ENCODE peak calls at places on chromosomes 4 and X, in eight cellular contexts. M is T-cell, K is NCI-H1092 treated with DMSO at 0.1 percent for 48 hours, T is NB4, D is hypothalamus, E is IMR-90, I is GM20000, F is MCF 10A. S is an unnamed sample.
A peak's percentile ranks its signal among the peaks of the same experiment; 100 is the strongest.

GRCh38 chr4:30763337-30763736 is 43.2 kb downstream of the PCDH7 start:
- DNase-seq in F (peak; percentile 37), D (no peak), T (no peak), K (no peak), I (no peak), E (peak; percentile 80), M (no peak), S (peak; percentile 50)

GRCh38 chr4:89640620-89641366 is 196.2 kb downstream of the SNCA start:
- DNase-seq in M (no peak), F (peak; percentile 8), T (peak; percentile 19), D (peak; percentile 7), I (no peak), E (peak; percentile 49), K (no peak), S (peak; percentile 74)

GRCh38 chrX:147377728-147378127 is 534.0 kb upstream of the FMR1 start:
- DNase-seq in E (no peak), D (no peak), F (no peak), I (no peak), K (no peak), T (no peak), M (no peak), S (no peak)

GRCh38 chrX:74537011-74537390 is 77.4 kb downstream of the RLIM start:
- DNase-seq in T (peak; percentile 62), I (no peak), D (no peak), E (peak; percentile 33), M (no peak), K (no peak), F (no peak), S (no peak)

GRCh38 chrX:133171962-133172708 is 46.0 kb downstream of the TFDP3 start:
- DNase-seq in M (no peak), I (peak; percentile 5), T (peak; percentile 35), F (peak; percentile 56), E (no peak), D (no peak), K (peak; percentile 9), S (peak; percentile 24)

GRCh38 chr4:38762560-38762959 is 20.2 kb downstream of the TLR10 start:
- DNase-seq in I (peak; percentile 44), E (no peak), D (no peak), F (no peak), T (peak; percentile 20), M (no peak), K (no peak), S (no peak)

GRCh38 chr4:108051343-108051742 is 61.7 kb downstream of the HADH start:
- DNase-seq in I (no peak), M (no peak), D (no peak), F (no peak), K (no peak), E (no peak), T (no peak), S (peak; percentile 28)

GRCh38 chrX:34915463-34916225 is 27.0 kb upstream of the FAM47B start:
- DNase-seq in T (no peak), E (no peak), M (no peak), D (no peak), K (no peak), F (no peak), I (no peak), S (no peak)

GRCh38 chr4:47510506-47511143 is 25.6 kb downstream of the ATP10D start:
- DNase-seq in E (peak; percentile 43), T (peak; percentile 37), I (peak; percentile 50), F (no peak), D (no peak), M (no peak), K (no peak), S (peak; percentile 54)

GRCh38 chr4:94410678-94411206 is 41.0 kb upstream of the PDLIM5 start:
- DNase-seq in E (no peak), K (no peak), T (peak; percentile 78), D (no peak), M (no peak), I (no peak), F (peak; percentile 99), S (peak; percentile 83)

GRCh38 chrX:47226531-47227333 is 6.1 kb upstream of the USP11 start:
- DNase-seq in T (no peak), F (no peak), M (no peak), E (no peak), D (no peak), I (no peak), K (no peak), S (no peak)

GRCh38 chr4:80096175-80096850 is 23.3 kb upstream of the ANTXR2 start:
- DNase-seq in K (no peak), T (no peak), F (peak; percentile 25), D (no peak), E (no peak), I (no peak), M (no peak), S (no peak)

GRCh38 chr4:7094931-7095330 is 27.1 kb upstream of the GRPEL1 start:
- DNase-seq in M (no peak), F (no peak), T (no peak), I (no peak), K (no peak), D (no peak), E (no peak), S (no peak)

S was measured in mesenchymal stem cell.